ENCODE peak calls at places on chromosomes 7 and 10, in seven cellular contexts. W is dermis blood vessel endothelial cell; T is GM10248; E is kidney tubule cell; J is iris pigment epithelial cell; V is amygdala; N is activated T-helper 1 cell treated with anti-CD3 and anti-CD28 coated beads, Interleukin-2, amount 50 U/mL, for 16 hours. O is an unnamed sample.

GRCh38 chr7:81462672-81463071 is 307.2 kb downstream of the HGF start:
- DNase-seq in J (peak), W (no peak), V (no peak), T (no peak), N (no peak), E (peak), O (peak)

GRCh38 chr7:158394936-158395335 is 192.7 kb downstream of the PTPRN2 start:
- DNase-seq in V (no peak), J (no peak), N (no peak), W (no peak), E (no peak), T (no peak), O (no peak)

GRCh38 chr7:33724201-33724600 is 181.1 kb upstream of the BMPER start:
- DNase-seq in W (no peak), E (no peak), V (no peak), N (no peak), T (no peak), J (no peak), O (no peak)

GRCh38 chr7:135448753-135449152 is 61.1 kb downstream of the CNOT4 start:
- DNase-seq in V (no peak), J (peak), W (no peak), N (no peak), E (no peak), T (no peak), O (peak)

GRCh38 chr10:112570585-112570984 is 123.6 kb downstream of the VTI1A start:
- DNase-seq in V (no peak), T (no peak), E (no peak), N (no peak), J (no peak), W (no peak), O (peak)

GRCh38 chr7:33327427-33327826 is 198.1 kb downstream of the BBS9 start:
- DNase-seq in W (no peak), V (no peak), J (no peak), T (no peak), E (no peak), N (no peak), O (no peak)

GRCh38 chr7:135385209-135385608 is 124.7 kb downstream of the CNOT4 start:
- DNase-seq in T (no peak), N (no peak), E (no peak), V (no peak), W (no peak), J (peak), O (peak)

GRCh38 chr7:82961240-82961639 is 201.4 kb downstream of the PCLO start:
- DNase-seq in W (no peak), E (no peak), T (no peak), J (no peak), V (no peak), N (no peak), O (no peak)

GRCh38 chr10:29067161-29067560 is 221.7 kb upstream of the LYZL1 start:
- DNase-seq in W (no peak), J (peak), E (no peak), V (no peak), N (no peak), T (no peak), O (peak)

GRCh38 chr10:111281516-111281915 is 204.7 kb downstream of the ADRA2A start:
- DNase-seq in N (no peak), E (no peak), V (no peak), W (no peak), T (no peak), J (no peak), O (no peak)

GRCh38 chr10:76998451-76998850 is 639.2 kb downstream of the KCNMA1 start:
- DNase-seq in N (no peak), E (no peak), V (no peak), J (no peak), W (no peak), T (no peak), O (no peak)

GRCh38 chr7:73633844-73634243 is 9.5 kb upstream of the MLXIPL start:
- DNase-seq in E (no peak), T (no peak), J (no peak), W (no peak), N (no peak), V (no peak), O (no peak)

GRCh38 chr7:333399-333776 is 43.4 kb downstream of the FOXL3 start:
- DNase-seq in N (no peak), W (peak), J (peak), T (no peak), V (no peak), E (peak), O (no peak)

GRCh38 chr7:26856481-26856880 is 7.9 kb downstream of the SKAP2 start:
- DNase-seq in J (no peak), V (no peak), E (peak), W (peak), N (no peak), T (no peak), O (no peak)

GRCh38 chr10:72170263-72170662 is 45.5 kb upstream of the ANAPC16 start:
- DNase-seq in T (no peak), V (no peak), N (no peak), E (peak), W (peak), J (no peak), O (peak)

GRCh38 chr10:80568306-80568705 is 30.6 kb downstream of the SH2D4B start:
- DNase-seq in J (no peak), N (no peak), E (no peak), V (no peak), W (no peak), T (no peak), O (no peak)

O was measured in amniotic epithelial cell.